ENCODE peak calls at places on chromosomes 13 and 19, in ten cellular contexts. R, C, V, P, T, L, H, O, J and U are unnamed samples.

GRCh38 chr19:13429563-13429962 is 76.7 kb downstream of the CACNA1A start:
- DNase-seq in O (no peak), L (no peak), J (no peak), H (no peak), V (no peak), C (no peak), P (no peak), R (no peak), T (no peak), U (no peak)

GRCh38 chr13:73038064-73038463 is 20.7 kb upstream of the KLF5 start:
- DNase-seq in T (no peak), H (no peak), O (no peak), R (no peak), C (no peak), P (peak; percentile 65), J (no peak), V (no peak), L (no peak), U (no peak)

GRCh38 chr13:78736142-78736541 is 77.2 kb upstream of the OBI1 start:
- DNase-seq in L (no peak), H (no peak), P (no peak), V (no peak), C (no peak), R (no peak), J (peak; percentile 17), O (no peak), T (peak; percentile 3), U (no peak)

GRCh38 chr19:16297575-16298178 is 26.9 kb upstream of the KLF2 start:
- DNase-seq in J (no peak), C (no peak), T (no peak), R (no peak), V (no peak), O (no peak), P (no peak), H (no peak), L (no peak), U (no peak)

GRCh38 chr13:46866150-46866549 is 30.7 kb downstream of the HTR2A start:
- DNase-seq in O (no peak), H (peak; percentile 69), C (no peak), T (peak; percentile 29), L (no peak), V (peak; percentile 13), P (no peak), R (no peak), J (peak; percentile 69), U (peak; percentile 3)

GRCh38 chr19:19170053-19170945 is at the start of gene MEF2B:
- DNase-seq in T (peak; percentile 92), L (peak; percentile 7), R (peak; percentile 20), P (peak; percentile 66), H (peak; percentile 60), O (peak; percentile 84), C (no peak), V (peak; percentile 77), J (peak; percentile 74), U (peak; percentile 66)

GRCh38 chr19:28208745-28209144 is 1004.2 kb downstream of the UQCRFS1 start:
- DNase-seq in C (no peak), O (no peak), R (no peak), V (no peak), H (no peak), T (no peak), J (no peak), P (no peak), L (no peak), U (no peak)

GRCh38 chr13:39038569-39038898 is 278 bp downstream of the NHLRC3 start:
- DNase-seq in H (peak; percentile 47), C (no peak), V (no peak), R (no peak), J (peak; percentile 24), L (no peak), T (no peak), O (peak; percentile 30), P (no peak), U (no peak)

GRCh38 chr13:29532821-29533220 is 62.7 kb downstream of the SLC7A1 start:
- DNase-seq in R (no peak), H (peak; percentile 15), V (no peak), C (no peak), T (no peak), J (no peak), L (no peak), P (no peak), O (no peak), U (no peak)

GRCh38 chr19:57302020-57302465 is 18.2 kb upstream of the ZNF543 start:
- DNase-seq in P (no peak), R (no peak), H (peak; percentile 95), C (peak; percentile 92), O (no peak), T (peak; percentile 91), V (no peak), L (no peak), J (peak; percentile 94), U (no peak)

GRCh38 chr19:46000497-46001246 is 5.4 kb downstream of the CCDC61 start:
- DNase-seq in L (peak; percentile 19), C (no peak), R (peak; percentile 40), H (no peak), V (no peak), J (peak; percentile 18), P (peak; percentile 68), O (peak; percentile 60), T (peak; percentile 60), U (no peak)

GRCh38 chr19:56117889-56118288 is 3.2 kb downstream of the ZNF787 start:
- DNase-seq in C (no peak), R (no peak), H (no peak), O (no peak), V (no peak), T (no peak), J (no peak), L (no peak), P (no peak), U (no peak)

GRCh38 chr19:5150902-5151741 is 182.2 kb downstream of the KDM4B start:
- DNase-seq in H (no peak), P (no peak), T (no peak), V (no peak), J (no peak), L (no peak), R (no peak), C (no peak), O (peak; percentile 29), U (no peak)

GRCh38 chr13:85509512-85509911 is 289.7 kb downstream of the SLITRK6 start:
- DNase-seq in T (peak; percentile 28), H (peak; percentile 33), O (no peak), P (no peak), J (peak; percentile 30), R (no peak), C (no peak), V (no peak), L (no peak), U (no peak)

GRCh38 chr13:34857561-34857960 is 84.5 kb upstream of the NBEA start:
- DNase-seq in R (no peak), C (no peak), P (no peak), V (no peak), H (no peak), L (no peak), J (no peak), T (no peak), O (no peak), U (no peak)

GRCh38 chr19:16750081-16750480 is 30.4 kb downstream of the NWD1 start:
- DNase-seq in R (no peak), C (no peak), V (no peak), J (no peak), T (no peak), O (no peak), L (no peak), P (no peak), H (no peak), U (no peak)

GRCh38 chr13:71879129-71879535 is 12.1 kb upstream of the DACH1 start:
- DNase-seq in C (no peak), J (peak; percentile 52), L (no peak), P (peak; percentile 82), O (no peak), V (no peak), R (no peak), T (no peak), H (peak; percentile 15), U (no peak)

GRCh38 chr13:49607761-49608160 is 20.5 kb upstream of the ARL11 start:
- DNase-seq in H (no peak), J (no peak), C (no peak), O (no peak), L (no peak), T (no peak), P (no peak), V (no peak), R (no peak), U (no peak)

GRCh38 chr13:97496511-97496910 is 62.5 kb downstream of the RAP2A start:
- DNase-seq in R (no peak), T (no peak), V (no peak), C (no peak), J (peak; percentile 16), O (no peak), H (no peak), P (no peak), L (no peak), U (no peak)

GRCh38 chr13:24161980-24162517 is 1.5 kb downstream of the SPATA13 start:
- DNase-seq in T (no peak), P (no peak), V (no peak), L (no peak), H (no peak), C (no peak), R (no peak), J (no peak), O (peak; percentile 65), U (no peak)

GRCh38 chr19:11658954-11659353 is 61.7 kb downstream of the ZNF627 start:
- DNase-seq in C (no peak), H (no peak), R (no peak), V (no peak), L (no peak), O (no peak), T (no peak), P (no peak), J (no peak), U (no peak)

GRCh38 chr19:16446108-16447014 is 25.4 kb downstream of the EPS15L1 start:
- DNase-seq in J (peak; percentile 75), T (no peak), P (no peak), O (no peak), C (no peak), H (no peak), L (no peak), R (no peak), V (no peak), U (no peak)

GRCh38 chr19:48170817-48171347 is 402 bp downstream of the ZSWIM9 start:
- DNase-seq in T (no peak), P (peak; percentile 59), H (no peak), V (peak; percentile 13), J (no peak), C (no peak), O (peak; percentile 41), L (no peak), R (no peak), U (no peak)

GRCh38 chr13:78247362-78247761 is 328.7 kb upstream of the EDNRB start:
- DNase-seq in L (no peak), J (no peak), P (peak; percentile 7), V (no peak), O (no peak), T (no peak), C (no peak), H (no peak), R (no peak), U (no peak)

GRCh38 chr19:40687525-40688016 is 2.9 kb downstream of the NUMBL start:
- DNase-seq in P (no peak), T (no peak), C (no peak), O (no peak), V (no peak), L (no peak), H (peak; percentile 85), J (peak; percentile 74), R (no peak), U (no peak)

GRCh38 chr13:30341815-30342570 is 34.6 kb upstream of the KATNAL1 start:
- DNase-seq in L (no peak), T (peak; percentile 76), J (peak; percentile 94), P (no peak), C (peak; percentile 40), V (no peak), H (peak; percentile 97), O (peak; percentile 76), R (no peak), U (no peak)